ENCODE peak calls at places on chromosomes 7 and 10, in five cellular contexts. S is NCI-H2081; D is stimulated activated CD8-positive, alpha-beta memory T cell treated with anti-CD3 and anti-CD28 coated beads, Interleukin-4, amount 100 ng/mL, for 24 hours; B is NCI-H1694; P is stimulated activated CD4-positive, alpha-beta T cell treated with anti-CD3 and anti-CD28 coated beads, Interleukin-4, amount 100 ng/mL, for 1 hour. L is an unnamed sample.

GRCh38 chr7:157671358-157672255 is 334.8 kb downstream of the DNAJB6 start:
- DNase-seq in B (no peak), S (no peak), P (no peak), D (no peak), L (no peak)

GRCh38 chr10:69757206-69757552 is 44.5 kb upstream of the COL13A1 start:
- DNase-seq in S (no peak), B (no peak), P (no peak), D (no peak), L (no peak)

GRCh38 chr7:131557521-131558385 is 1.3 kb upstream of the PODXL start:
- DNase-seq in S (no peak), P (peak), D (no peak), B (no peak), L (peak)

GRCh38 chr10:121478590-121478989 is 119.7 kb downstream of the FGFR2 start:
- DNase-seq in S (no peak), D (no peak), B (no peak), P (no peak), L (no peak)

GRCh38 chr10:99394256-99394655 is 36.2 kb downstream of the GOT1 start:
- DNase-seq in D (no peak), B (no peak), S (no peak), P (no peak), L (no peak)

GRCh38 chr7:95549818-95550529 is 46.3 kb downstream of the PDK4 start:
- DNase-seq in D (no peak), B (no peak), P (no peak), S (peak), L (peak)

GRCh38 chr7:27745064-27745583 is 5.2 kb downstream of the TAX1BP1 start:
- DNase-seq in P (no peak), D (no peak), S (peak), B (peak), L (peak)

GRCh38 chr7:73442222-73442902 is 8.8 kb downstream of the FZD9 start:
- DNase-seq in B (no peak), S (no peak), D (no peak), P (no peak), L (no peak)

GRCh38 chr7:75798770-75799169 is 14.8 kb downstream of the CCL24 start:
- DNase-seq in D (no peak), B (no peak), S (no peak), P (no peak), L (peak)

GRCh38 chr10:89567566-89568245 is 32.3 kb upstream of the SLC16A12 start:
- DNase-seq in B (no peak), P (no peak), S (no peak), D (no peak), L (no peak)

GRCh38 chr7:31562002-31562401 is 48.1 kb downstream of the ITPRID1 start:
- DNase-seq in P (no peak), D (no peak), B (no peak), S (no peak), L (no peak)

GRCh38 chr7:4801839-4802231 is 26.4 kb downstream of the AP5Z1 start:
- DNase-seq in S (no peak), P (no peak), D (no peak), B (no peak), L (no peak)

GRCh38 chr7:55192718-55193117 is 172.4 kb upstream of the LANCL2 start:
- DNase-seq in B (no peak), P (no peak), S (no peak), D (no peak), L (peak)

GRCh38 chr10:71975891-71976725 is 11.9 kb downstream of the CHST3 start:
- DNase-seq in B (no peak), P (no peak), D (no peak), S (no peak), L (peak)

GRCh38 chr7:129635300-129636029 is 23.9 kb downstream of the NRF1 start:
- DNase-seq in D (peak), P (peak), B (peak), S (peak), L (peak)

GRCh38 chr10:109961181-109962001 is 38.1 kb upstream of the XPNPEP1 start:
- DNase-seq in D (no peak), B (peak), P (no peak), S (peak), L (peak)

GRCh38 chr7:98949336-98950044 is 71.2 kb downstream of the TRRAP start:
- DNase-seq in P (no peak), D (no peak), B (no peak), S (no peak), L (no peak)